ENCODE peak calls at places on chromosomes 12 and 14, in six cellular contexts. P is occipital lobe; W is GOT3; S is AML-193; Y is stimulated activated CD4-positive, alpha-beta T cell treated with anti-CD3 and anti-CD28 coated beads, Interleukin-2, amount 100 ng/mL, for 24 hours; L is NCI-H2107. O is an unnamed sample.

GRCh38 chr12:44227601-44228000 is 391.7 kb downstream of the TMEM117 start:
- DNase-seq in L (no peak), Y (no peak), P (no peak), W (no peak), S (no peak), O (no peak)

GRCh38 chr12:11545438-11546330 is 103.8 kb upstream of the ETV6 start:
- DNase-seq in L (no peak), Y (peak; percentile 39), S (no peak), P (no peak), W (no peak), O (no peak)

GRCh38 chr14:36068777-36069534 is 107.6 kb downstream of the PTCSC3 start:
- DNase-seq in W (no peak), P (no peak), L (peak; percentile 38), Y (no peak), S (no peak), O (peak; percentile 46)

GRCh38 chr14:21026251-21026987 is 1.6 kb upstream of the NDRG2 start:
- DNase-seq in S (no peak), P (peak; percentile 67), W (no peak), L (no peak), Y (no peak), O (no peak)

GRCh38 chr12:78455991-78456390 is 408.6 kb upstream of the SYT1 start:
- DNase-seq in W (no peak), P (no peak), S (no peak), L (no peak), Y (no peak), O (no peak)

GRCh38 chr12:130014485-130014807 is 110.6 kb upstream of the TMEM132D start:
- DNase-seq in Y (no peak), W (no peak), L (no peak), P (peak; percentile 42), S (no peak), O (no peak)

GRCh38 chr14:74940956-74941565 is 14.3 kb downstream of the PGF start:
- DNase-seq in L (no peak), S (no peak), Y (no peak), W (no peak), P (no peak), O (no peak)

GRCh38 chr14:99644723-99645544 is at the start of gene HHIPL1:
- DNase-seq in P (no peak), L (no peak), Y (no peak), W (no peak), S (no peak), O (peak; percentile 50)

GRCh38 chr14:63672417-63673180 is 30.9 kb upstream of the WDR89 start:
- DNase-seq in S (no peak), L (no peak), P (no peak), W (no peak), Y (no peak), O (peak; percentile 4)